ENCODE peak calls at places on chromosomes 7 and 10, in eight cellular contexts. O is foreskin fibroblast; T is left ventricle myocardium inferior; N is OCI-LY7; D is CD8-positive, alpha-beta T cell; W is fibroblast of pulmonary artery; Q is right cardiac atrium; P is cardiac fibroblast. X is an unnamed sample.

GRCh38 chr7:45098983-45099839 is 10.4 kb upstream of the NACAD start:
- DNase-seq in W (no peak), Q (peak; percentile 70), T (no peak), P (no peak), D (no peak), N (no peak), O (no peak), X (no peak)

GRCh38 chr7:24847754-24848153 is 90.5 kb upstream of the GSDME start:
- DNase-seq in N (no peak), T (no peak), O (no peak), P (no peak), W (no peak), Q (no peak), D (no peak), X (no peak)

GRCh38 chr10:78906734-78907385 is 161.9 kb upstream of the ZMIZ1 start:
- DNase-seq in Q (no peak), P (no peak), O (no peak), D (no peak), T (no peak), N (no peak), W (no peak), X (no peak)

GRCh38 chr10:44415121-44415520 is 30.2 kb upstream of the CXCL12 start:
- DNase-seq in W (peak; percentile 20), N (no peak), T (no peak), O (no peak), P (peak; percentile 26), D (no peak), Q (no peak), X (no peak)

GRCh38 chr7:55366461-55367138 is 1.5 kb downstream of the LANCL2 start:
- DNase-seq in N (peak; percentile 57), P (peak; percentile 10), T (no peak), O (no peak), D (no peak), Q (no peak), W (peak; percentile 18), X (peak; percentile 42)

GRCh38 chr7:136480875-136481274 is 387.6 kb upstream of the CHRM2 start:
- DNase-seq in D (no peak), O (no peak), N (no peak), P (no peak), Q (no peak), W (no peak), T (no peak), X (no peak)

GRCh38 chr10:95758351-95759025 is 2.5 kb downstream of the ENTPD1 start:
- DNase-seq in D (no peak), W (no peak), Q (no peak), N (peak; percentile 49), P (no peak), T (no peak), O (no peak), X (no peak)

GRCh38 chr7:52838981-52839411 is 196.4 kb upstream of the POM121L12 start:
- DNase-seq in W (no peak), P (peak; percentile 0), O (no peak), Q (peak; percentile 38), D (no peak), T (no peak), N (no peak), X (no peak)

GRCh38 chr10:13270877-13271551 is 28.9 kb downstream of the PHYH start:
- DNase-seq in Q (no peak), W (peak; percentile 49), O (peak; percentile 27), P (peak; percentile 56), N (no peak), D (no peak), T (no peak), X (no peak)

GRCh38 chr10:13271552-13272163 is 28.2 kb downstream of the PHYH start:
- DNase-seq in T (peak; percentile 22), Q (peak; percentile 71), P (peak; percentile 32), D (peak; percentile 30), W (peak; percentile 11), O (peak; percentile 11), N (peak; percentile 78), X (no peak)

GRCh38 chr10:13268310-13268709 is 31.6 kb downstream of the PHYH start:
- DNase-seq in T (no peak), O (no peak), W (no peak), P (no peak), D (no peak), Q (no peak), N (no peak), X (no peak)

GRCh38 chr10:13268841-13269240 is 31.0 kb downstream of the PHYH start:
- DNase-seq in W (peak; percentile 36), D (no peak), O (no peak), N (peak; percentile 45), Q (no peak), P (no peak), T (no peak), X (no peak)

DNA sequence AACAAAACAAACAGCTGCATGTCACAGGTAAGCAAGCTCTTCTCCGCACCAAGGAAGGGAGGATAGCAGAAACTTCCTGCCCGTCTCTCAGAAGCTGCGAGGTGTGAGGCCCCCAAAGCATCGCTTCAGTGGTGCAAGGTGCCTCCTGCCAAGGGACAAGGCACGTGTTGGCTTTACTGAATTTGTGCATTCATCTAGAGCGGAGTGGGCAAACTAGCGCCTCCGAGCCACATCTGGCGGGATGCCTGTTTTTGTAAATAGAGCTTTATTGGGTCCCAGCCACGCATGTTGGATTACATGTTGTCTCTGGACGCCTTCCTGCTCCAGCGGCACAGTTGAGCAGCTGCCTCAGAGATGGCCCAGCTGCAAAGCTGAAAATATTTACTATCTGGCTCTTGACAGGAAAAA is 27.7 kb downstream of the PHYH start:
- DNase-seq in N (peak; percentile 94), Q (peak; percentile 83), T (peak; percentile 57), W (peak; percentile 47), O (peak; percentile 51), P (peak; percentile 22), D (no peak), X (no peak)
- H3K4me3 ChIP-seq in N (peak overlapping the region; percentile 41), Q (peak overlapping the region; percentile 2), T (no peak overlapping the region), W (no peak overlapping the region), O (peak overlapping the region; percentile 8), P (no peak overlapping the region), D (no peak overlapping the region), X (no peak overlapping the region)

GRCh38 chr7:106062006-106062405 is 50.1 kb downstream of the SYPL1 start:
- DNase-seq in T (no peak), Q (no peak), N (no peak), W (no peak), O (no peak), D (no peak), P (no peak), X (no peak)

GRCh38 chr7:106060394-106060920 is 51.7 kb downstream of the SYPL1 start:
- DNase-seq in W (no peak), N (no peak), Q (no peak), D (no peak), T (no peak), P (no peak), O (no peak), X (no peak)

GRCh38 chr7:106063039-106063438 is 49.1 kb downstream of the SYPL1 start:
- DNase-seq in P (no peak), W (no peak), N (no peak), T (no peak), D (no peak), Q (no peak), O (no peak), X (no peak)

GRCh38 chr7:106062521-106062931 is 49.6 kb downstream of the SYPL1 start:
- DNase-seq in Q (no peak), O (no peak), N (peak; percentile 78), P (no peak), T (no peak), W (no peak), D (no peak), X (no peak)

DNA sequence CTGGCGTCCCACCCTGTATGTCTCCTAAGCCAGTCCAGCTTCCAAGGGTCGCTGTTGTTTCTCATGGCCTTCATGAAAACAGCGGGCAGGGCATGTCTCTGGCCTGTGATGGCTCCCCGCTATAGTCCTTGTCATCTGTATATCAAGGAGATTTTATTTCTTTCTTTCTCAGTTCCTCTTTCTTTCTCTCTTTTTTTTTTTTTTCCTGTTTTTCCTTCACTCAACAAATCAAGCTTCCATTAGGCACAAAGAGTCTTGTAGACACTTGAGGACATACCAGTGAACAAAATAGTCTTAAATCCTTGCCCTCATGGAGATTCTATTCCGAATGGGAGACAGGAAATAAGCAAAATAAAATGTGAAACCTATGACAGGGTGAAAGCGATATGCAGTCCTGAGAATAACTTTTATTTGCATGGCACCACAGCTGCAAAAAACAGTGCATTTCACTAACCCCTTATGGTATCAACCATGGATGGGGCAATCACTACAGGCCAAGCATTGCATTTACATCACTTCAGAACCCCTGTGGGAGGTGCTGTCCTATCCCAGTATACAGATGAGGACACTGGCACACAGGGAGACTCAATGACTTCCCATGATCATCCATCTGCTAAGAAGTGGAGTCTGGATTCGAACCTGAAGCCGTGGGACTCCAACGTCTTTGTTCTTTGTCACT is 50.7 kb downstream of the SYPL1 start:
- DNase-seq in T (no peak), P (no peak), N (peak; percentile 93), Q (no peak), D (no peak), W (no peak), O (no peak), X (no peak)
- H3K4me3 ChIP-seq in T (no peak overlapping the region), P (no peak overlapping the region), N (peak overlapping the region; percentile 32), Q (no peak overlapping the region), D (no peak overlapping the region), W (no peak overlapping the region), O (no peak overlapping the region), X (no peak overlapping the region)

GRCh38 chr7:100546129-100546867 is 7.3 kb downstream of the AGFG2 start:
- DNase-seq in T (no peak), Q (no peak), W (no peak), D (no peak), O (no peak), P (peak; percentile 41), N (no peak), X (no peak)

GRCh38 chr7:100543586-100543985 is 4.6 kb downstream of the AGFG2 start:
- DNase-seq in P (no peak), Q (no peak), D (no peak), T (no peak), N (no peak), O (no peak), W (no peak), X (no peak)

GRCh38 chr7:100544949-100545635 is 6.1 kb downstream of the AGFG2 start:
- DNase-seq in Q (no peak), P (peak; percentile 41), D (no peak), T (no peak), N (no peak), O (no peak), W (peak; percentile 50), X (no peak)

GRCh38 chr7:100545636-100546128 is 6.7 kb downstream of the AGFG2 start:
- DNase-seq in P (peak; percentile 93), W (peak; percentile 90), T (no peak), N (peak; percentile 50), D (no peak), O (peak; percentile 86), Q (no peak), X (no peak)

DNA sequence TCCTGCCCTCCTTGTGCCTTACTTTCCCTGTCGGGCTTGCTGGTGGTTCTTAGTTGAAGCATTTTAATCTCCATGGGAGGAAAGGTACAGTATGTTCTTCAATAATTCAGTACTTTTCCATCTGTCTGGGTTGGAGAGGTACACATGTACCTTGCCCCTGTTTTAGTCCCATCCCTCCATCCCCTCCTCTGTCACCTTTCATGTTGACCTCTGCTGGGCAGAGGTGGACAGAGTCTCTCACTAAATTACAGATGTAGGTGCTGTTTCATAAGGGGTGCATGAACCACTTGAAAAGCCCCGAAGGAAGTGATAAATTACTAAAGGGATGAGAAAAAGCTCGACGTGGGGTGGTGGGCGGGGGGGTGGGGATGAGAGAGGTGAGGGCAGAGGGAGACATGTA is 5.4 kb downstream of the AGFG2 start:
- DNase-seq in D (no peak), Q (no peak), O (no peak), W (no peak), N (no peak), P (no peak), T (no peak), X (no peak)
- H3K4me3 ChIP-seq in D (no peak overlapping the region), Q (no peak overlapping the region), O (no peak overlapping the region), W (no peak overlapping the region), N (no peak overlapping the region), P (no peak overlapping the region), T (no peak overlapping the region), X (no peak overlapping the region)

DNA sequence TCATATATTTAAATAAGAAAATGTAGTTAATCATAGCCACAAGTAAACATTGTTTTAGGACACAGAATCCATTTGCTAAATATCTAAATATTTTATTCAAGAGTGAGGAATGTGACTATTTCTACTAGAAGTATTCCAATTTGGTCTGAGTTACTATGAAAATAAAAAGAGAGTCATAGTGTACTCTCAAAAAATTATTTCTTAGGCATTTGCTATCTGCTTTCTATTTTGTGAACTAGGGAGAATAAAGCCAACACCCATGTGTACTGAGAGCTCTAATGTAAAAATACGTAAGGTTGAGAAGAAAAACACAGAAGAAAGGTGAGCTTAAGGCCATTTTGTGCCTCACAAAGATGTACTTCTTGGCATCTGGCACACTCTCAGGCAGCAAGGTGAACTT is 38.3 kb downstream of the PRTFDC1 start:
- DNase-seq in O (no peak), N (no peak), T (no peak), Q (no peak), D (no peak), W (no peak), P (no peak), X (no peak)
- H3K4me3 ChIP-seq in O (no peak overlapping the region), N (no peak overlapping the region), T (no peak overlapping the region), Q (no peak overlapping the region), D (no peak overlapping the region), W (no peak overlapping the region), P (no peak overlapping the region), X (no peak overlapping the region)